ENCODE peak calls at places on chromosome 12, in nine cellular contexts. One of them, this sample, is unnamed.
A peak's percentile ranks its signal among the peaks of the same experiment; 100 is the strongest.

GRCh38 chr12:48936379-48936979 is 11.2 kb upstream of the FKBP11 start:
- DNase-seq in testis: peak; percentile 83
- DNase-seq in stomach: peak; percentile 78
- DNase-seq in gastrocnemius medialis: no peak
- DNase-seq in HCT116: peak; percentile 36
- DNase-seq in K562: peak; percentile 78
- DNase-seq in heart left ventricle: peak; percentile 64
- DNase-seq in A549: peak; percentile 72
- DNase-seq in H1: peak; percentile 97
- DNase-seq in this sample: peak; percentile 74

GRCh38 chr12:47649381-47649780 is 56.4 kb downstream of the RPAP3 start:
- DNase-seq in testis: no peak
- DNase-seq in stomach: no peak
- DNase-seq in gastrocnemius medialis: no peak
- DNase-seq in HCT116: no peak
- DNase-seq in K562: no peak
- DNase-seq in heart left ventricle: no peak
- DNase-seq in A549: no peak
- DNase-seq in H1: no peak
- DNase-seq in this sample: no peak

GRCh38 chr12:39937119-39937518 is 168.8 kb downstream of the SLC2A13 start:
- DNase-seq in testis: no peak
- DNase-seq in stomach: no peak
- DNase-seq in gastrocnemius medialis: no peak
- DNase-seq in HCT116: no peak
- DNase-seq in K562: peak; percentile 56
- DNase-seq in heart left ventricle: no peak
- DNase-seq in A549: no peak
- DNase-seq in H1: no peak
- DNase-seq in this sample: no peak

GRCh38 chr12:127240249-127240929 is 1026.6 kb upstream of the TMEM132C start:
- DNase-seq in testis: no peak
- DNase-seq in stomach: no peak
- DNase-seq in gastrocnemius medialis: no peak
- DNase-seq in HCT116: no peak
- DNase-seq in K562: no peak
- DNase-seq in heart left ventricle: no peak
- DNase-seq in A549: no peak
- DNase-seq in H1: no peak
- DNase-seq in this sample: no peak

GRCh38 chr12:75528692-75529091 is 17.3 kb upstream of the KRR1 start:
- DNase-seq in testis: no peak
- DNase-seq in stomach: no peak
- DNase-seq in gastrocnemius medialis: no peak
- DNase-seq in HCT116: no peak
- DNase-seq in K562: no peak
- DNase-seq in heart left ventricle: no peak
- DNase-seq in A549: no peak
- DNase-seq in H1: no peak
- DNase-seq in this sample: no peak

GRCh38 chr12:51395283-51396230 is 4.4 kb upstream of the GALNT6 start:
- DNase-seq in testis: no peak
- DNase-seq in stomach: no peak
- DNase-seq in gastrocnemius medialis: no peak
- DNase-seq in HCT116: no peak
- DNase-seq in K562: peak; percentile 81
- DNase-seq in heart left ventricle: no peak
- DNase-seq in A549: no peak
- DNase-seq in H1: no peak
- DNase-seq in this sample: no peak

GRCh38 chr12:113161415-113162016 is 12.0 kb downstream of the CFAP73 start:
- DNase-seq in testis: peak; percentile 68
- DNase-seq in stomach: no peak
- DNase-seq in gastrocnemius medialis: no peak
- DNase-seq in HCT116: peak; percentile 74
- DNase-seq in K562: peak; percentile 93
- DNase-seq in heart left ventricle: no peak
- DNase-seq in A549: peak; percentile 85
- DNase-seq in H1: peak; percentile 95
- DNase-seq in this sample: no peak

GRCh38 chr12:2581293-2582045 is 213.3 kb upstream of the FKBP4 start:
- DNase-seq in testis: no peak
- DNase-seq in stomach: no peak
- DNase-seq in gastrocnemius medialis: no peak
- DNase-seq in HCT116: no peak
- DNase-seq in K562: no peak
- DNase-seq in heart left ventricle: no peak
- DNase-seq in A549: no peak
- DNase-seq in H1: no peak
- DNase-seq in this sample: no peak

GRCh38 chr12:53181935-53182334 is 1.2 kb upstream of the CSAD start:
- DNase-seq in testis: no peak
- DNase-seq in stomach: no peak
- DNase-seq in gastrocnemius medialis: no peak
- DNase-seq in HCT116: no peak
- DNase-seq in K562: no peak
- DNase-seq in heart left ventricle: no peak
- DNase-seq in A549: no peak
- DNase-seq in H1: no peak
- DNase-seq in this sample: no peak

GRCh38 chr12:56029666-56030293 is 8.9 kb downstream of the IKZF4 start:
- DNase-seq in testis: peak; percentile 57
- DNase-seq in stomach: peak; percentile 37
- DNase-seq in gastrocnemius medialis: no peak
- DNase-seq in HCT116: no peak
- DNase-seq in K562: peak; percentile 75
- DNase-seq in heart left ventricle: no peak
- DNase-seq in A549: peak; percentile 67
- DNase-seq in H1: peak; percentile 52
- DNase-seq in this sample: peak; percentile 41

GRCh38 chr12:3641428-3641883 is 111.5 kb downstream of the CRACR2A start:
- DNase-seq in testis: no peak
- DNase-seq in stomach: no peak
- DNase-seq in gastrocnemius medialis: no peak
- DNase-seq in HCT116: no peak
- DNase-seq in K562: no peak
- DNase-seq in heart left ventricle: no peak
- DNase-seq in A549: peak; percentile 47
- DNase-seq in H1: no peak
- DNase-seq in this sample: no peak

GRCh38 chr12:109609256-109609821 is 35.7 kb downstream of the MVK start:
- DNase-seq in testis: no peak
- DNase-seq in stomach: no peak
- DNase-seq in gastrocnemius medialis: no peak
- DNase-seq in HCT116: no peak
- DNase-seq in K562: peak; percentile 7
- DNase-seq in heart left ventricle: no peak
- DNase-seq in A549: peak; percentile 20
- DNase-seq in H1: no peak
- DNase-seq in this sample: no peak

GRCh38 chr12:15996254-15996653 is 85.1 kb downstream of the DERA start:
- DNase-seq in testis: peak; percentile 28
- DNase-seq in stomach: no peak
- DNase-seq in gastrocnemius medialis: no peak
- DNase-seq in HCT116: no peak
- DNase-seq in K562: peak; percentile 38
- DNase-seq in heart left ventricle: peak; percentile 59
- DNase-seq in A549: peak; percentile 20
- DNase-seq in H1: no peak
- DNase-seq in this sample: no peak

GRCh38 chr12:72272731-72273498 is 745 bp downstream of the TRHDE start:
- DNase-seq in testis: peak; percentile 26
- DNase-seq in stomach: no peak
- DNase-seq in gastrocnemius medialis: no peak
- DNase-seq in HCT116: no peak
- DNase-seq in K562: no peak
- DNase-seq in heart left ventricle: peak; percentile 16
- DNase-seq in A549: no peak
- DNase-seq in H1: peak; percentile 67
- DNase-seq in this sample: peak; percentile 19
- H3K27ac ChIP-seq in testis: peak overlapping the region; percentile 79
- H3K27ac ChIP-seq in stomach: no peak overlapping the region
- H3K27ac ChIP-seq in gastrocnemius medialis: no peak overlapping the region
- H3K27ac ChIP-seq in HCT116: peak overlapping the region; percentile 1
- H3K27ac ChIP-seq in K562: no peak overlapping the region
- H3K27ac ChIP-seq in heart left ventricle: no peak overlapping the region
- H3K27ac ChIP-seq in A549: no peak overlapping the region
- H3K27ac ChIP-seq in H1: no peak overlapping the region
- H3K27ac ChIP-seq in this sample: peak overlapping the region; percentile 77

GRCh38 chr12:115294443-115295133 is 610.6 kb upstream of the TBX3 start:
- DNase-seq in testis: no peak
- DNase-seq in stomach: peak; percentile 48
- DNase-seq in gastrocnemius medialis: no peak
- DNase-seq in HCT116: no peak
- DNase-seq in K562: no peak
- DNase-seq in heart left ventricle: no peak
- DNase-seq in A549: peak; percentile 84
- DNase-seq in H1: no peak
- DNase-seq in this sample: peak; percentile 22

GRCh38 chr12:115296613-115297012 is 612.6 kb upstream of the TBX3 start:
- DNase-seq in testis: no peak
- DNase-seq in stomach: no peak
- DNase-seq in gastrocnemius medialis: no peak
- DNase-seq in HCT116: no peak
- DNase-seq in K562: no peak
- DNase-seq in heart left ventricle: no peak
- DNase-seq in A549: no peak
- DNase-seq in H1: no peak
- DNase-seq in this sample: no peak

GRCh38 chr12:115297445-115297844 is 613.5 kb upstream of the TBX3 start:
- DNase-seq in testis: no peak
- DNase-seq in stomach: no peak
- DNase-seq in gastrocnemius medialis: no peak
- DNase-seq in HCT116: no peak
- DNase-seq in K562: no peak
- DNase-seq in heart left ventricle: no peak
- DNase-seq in A549: no peak
- DNase-seq in H1: no peak
- DNase-seq in this sample: no peak

DNA sequence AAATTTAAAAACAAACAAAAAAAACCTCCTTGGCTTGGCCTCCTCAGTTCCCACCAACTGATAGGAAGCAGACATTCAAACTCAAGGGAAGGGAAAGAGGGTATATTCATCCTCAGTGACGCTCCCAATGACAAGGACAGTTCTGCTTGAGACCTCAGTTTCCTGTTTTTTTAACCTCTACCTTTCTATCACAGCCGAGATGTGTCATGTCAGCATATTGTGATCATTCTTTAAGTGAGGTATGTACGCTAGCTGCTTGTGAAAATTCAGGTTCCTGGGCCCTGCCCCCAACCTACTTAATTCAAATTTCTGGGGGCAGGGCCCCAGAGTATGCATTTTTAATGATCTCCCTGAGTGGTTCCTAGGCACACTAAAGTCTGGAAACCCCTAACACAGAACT is 611.9 kb upstream of the TBX3 start:
- DNase-seq in testis: no peak
- DNase-seq in stomach: no peak
- DNase-seq in gastrocnemius medialis: no peak
- DNase-seq in HCT116: no peak
- DNase-seq in K562: no peak
- DNase-seq in heart left ventricle: no peak
- DNase-seq in A549: no peak
- DNase-seq in H1: no peak
- DNase-seq in this sample: no peak
- TF ChIP-seq POLR2A in testis: no peak
- TF ChIP-seq POLR2A in stomach: no peak
- TF ChIP-seq POLR2A in gastrocnemius medialis: no peak
- TF ChIP-seq POLR2A in HCT116: no peak
- TF ChIP-seq POLR2A in K562: no peak
- TF ChIP-seq POLR2A in heart left ventricle: no peak
- TF ChIP-seq POLR2A in A549: no peak
- TF ChIP-seq POLR2A in H1: no peak
- TF ChIP-seq POLR2A in this sample: no peak

GRCh38 chr12:69881771-69882170 is 56.7 kb downstream of the MYRFL start:
- DNase-seq in testis: no peak
- DNase-seq in stomach: no peak
- DNase-seq in gastrocnemius medialis: no peak
- DNase-seq in HCT116: no peak
- DNase-seq in K562: no peak
- DNase-seq in heart left ventricle: no peak
- DNase-seq in A549: no peak
- DNase-seq in H1: no peak
- DNase-seq in this sample: no peak

GRCh38 chr12:69886715-69887114 is 61.7 kb downstream of the MYRFL start:
- DNase-seq in testis: no peak
- DNase-seq in stomach: no peak
- DNase-seq in gastrocnemius medialis: no peak
- DNase-seq in HCT116: no peak
- DNase-seq in K562: no peak
- DNase-seq in heart left ventricle: no peak
- DNase-seq in A549: no peak
- DNase-seq in H1: no peak
- DNase-seq in this sample: no peak

GRCh38 chr12:69884386-69884785 is 59.4 kb downstream of the MYRFL start:
- DNase-seq in testis: no peak
- DNase-seq in stomach: no peak
- DNase-seq in gastrocnemius medialis: no peak
- DNase-seq in HCT116: no peak
- DNase-seq in K562: no peak
- DNase-seq in heart left ventricle: no peak
- DNase-seq in A549: no peak
- DNase-seq in H1: no peak
- DNase-seq in this sample: no peak

GRCh38 chr12:69885656-69886055 is 60.6 kb downstream of the MYRFL start:
- DNase-seq in testis: no peak
- DNase-seq in stomach: no peak
- DNase-seq in gastrocnemius medialis: no peak
- DNase-seq in HCT116: no peak
- DNase-seq in K562: no peak
- DNase-seq in heart left ventricle: no peak
- DNase-seq in A549: no peak
- DNase-seq in H1: no peak
- DNase-seq in this sample: no peak

GRCh38 chr12:69886101-69886500 is 61.1 kb downstream of the MYRFL start:
- DNase-seq in testis: no peak
- DNase-seq in stomach: no peak
- DNase-seq in gastrocnemius medialis: no peak
- DNase-seq in HCT116: no peak
- DNase-seq in K562: no peak
- DNase-seq in heart left ventricle: no peak
- DNase-seq in A549: no peak
- DNase-seq in H1: no peak
- DNase-seq in this sample: no peak
- H3K27ac ChIP-seq in testis: no peak overlapping the region
- H3K27ac ChIP-seq in stomach: no peak overlapping the region
- H3K27ac ChIP-seq in gastrocnemius medialis: no peak overlapping the region
- H3K27ac ChIP-seq in HCT116: no peak overlapping the region
- H3K27ac ChIP-seq in K562: no peak overlapping the region
- H3K27ac ChIP-seq in heart left ventricle: no peak overlapping the region
- H3K27ac ChIP-seq in A549: no peak overlapping the region
- H3K27ac ChIP-seq in H1: no peak overlapping the region
- H3K27ac ChIP-seq in this sample: no peak overlapping the region

GRCh38 chr12:106980944-106981343 is 6.0 kb downstream of the MTERF2 start:
- DNase-seq in testis: no peak
- DNase-seq in stomach: no peak
- DNase-seq in gastrocnemius medialis: no peak
- DNase-seq in HCT116: no peak
- DNase-seq in K562: no peak
- DNase-seq in heart left ventricle: no peak
- DNase-seq in A549: no peak
- DNase-seq in H1: no peak
- DNase-seq in this sample: no peak
- TF ChIP-seq POLR2A in testis: no peak
- TF ChIP-seq POLR2A in stomach: no peak
- TF ChIP-seq POLR2A in gastrocnemius medialis: no peak
- TF ChIP-seq POLR2A in HCT116: no peak
- TF ChIP-seq POLR2A in K562: no peak
- TF ChIP-seq POLR2A in heart left ventricle: no peak
- TF ChIP-seq POLR2A in A549: no peak
- TF ChIP-seq POLR2A in H1: no peak
- TF ChIP-seq POLR2A in this sample: no peak